ENCODE peak calls at places on chromosome 7, in four cellular contexts. One of them, this sample, is unnamed.

GRCh38 chr7:155298288-155298833 is 683 bp downstream of the INSIG1 start:
- DNase-seq in NCI-H1436: no peak
- DNase-seq in NCI-H2029: no peak
- DNase-seq in mesothelial cell of epicardium: no peak
- DNase-seq in this sample: no peak

GRCh38 chr7:138491612-138492386 is 31.7 kb downstream of the TRIM24 start:
- DNase-seq in NCI-H1436: no peak
- DNase-seq in NCI-H2029: peak
- DNase-seq in mesothelial cell of epicardium: no peak
- DNase-seq in this sample: no peak

GRCh38 chr7:135620447-135620846 is 41.9 kb upstream of the STMP1 start:
- DNase-seq in NCI-H1436: no peak
- DNase-seq in NCI-H2029: no peak
- DNase-seq in mesothelial cell of epicardium: no peak
- DNase-seq in this sample: no peak

GRCh38 chr7:18815261-18815840 is 302.1 kb downstream of the TWIST1 start:
- DNase-seq in NCI-H1436: no peak
- DNase-seq in NCI-H2029: no peak
- DNase-seq in mesothelial cell of epicardium: no peak
- DNase-seq in this sample: no peak

GRCh38 chr7:155741805-155742204 is 70.5 kb downstream of the SHH start:
- DNase-seq in NCI-H1436: no peak
- DNase-seq in NCI-H2029: no peak
- DNase-seq in mesothelial cell of epicardium: no peak
- DNase-seq in this sample: no peak

GRCh38 chr7:151381083-151381332 is 28.8 kb downstream of the WDR86 start:
- DNase-seq in NCI-H1436: no peak
- DNase-seq in NCI-H2029: no peak
- DNase-seq in mesothelial cell of epicardium: no peak
- DNase-seq in this sample: no peak

GRCh38 chr7:364536-364935 is 74.6 kb downstream of the FOXL3 start:
- DNase-seq in NCI-H1436: no peak
- DNase-seq in NCI-H2029: no peak
- DNase-seq in mesothelial cell of epicardium: no peak
- DNase-seq in this sample: no peak

GRCh38 chr7:151462306-151462779 is 22.4 kb upstream of the CRYGN start:
- DNase-seq in NCI-H1436: no peak
- DNase-seq in NCI-H2029: no peak
- DNase-seq in mesothelial cell of epicardium: no peak
- DNase-seq in this sample: no peak

GRCh38 chr7:155844019-155844453 is 31.8 kb upstream of the SHH start:
- DNase-seq in NCI-H1436: no peak
- DNase-seq in NCI-H2029: no peak
- DNase-seq in mesothelial cell of epicardium: no peak
- DNase-seq in this sample: no peak

GRCh38 chr7:142760071-142760642 is 10.6 kb upstream of the PRSS2 start:
- DNase-seq in NCI-H1436: no peak
- DNase-seq in NCI-H2029: no peak
- DNase-seq in mesothelial cell of epicardium: no peak
- DNase-seq in this sample: peak

GRCh38 chr7:31492086-31492485 is 21.8 kb upstream of the ITPRID1 start:
- DNase-seq in NCI-H1436: no peak
- DNase-seq in NCI-H2029: no peak
- DNase-seq in mesothelial cell of epicardium: no peak
- DNase-seq in this sample: no peak

GRCh38 chr7:99457646-99458493 is 8.1 kb downstream of the ATP5MF start:
- DNase-seq in NCI-H1436: no peak
- DNase-seq in NCI-H2029: no peak
- DNase-seq in mesothelial cell of epicardium: no peak
- DNase-seq in this sample: no peak

GRCh38 chr7:150367187-150367510 is 1.5 kb upstream of the REPIN1 start:
- DNase-seq in NCI-H1436: no peak
- DNase-seq in NCI-H2029: peak
- DNase-seq in mesothelial cell of epicardium: no peak
- DNase-seq in this sample: no peak

GRCh38 chr7:55309040-55309991 is 55.8 kb upstream of the LANCL2 start:
- DNase-seq in NCI-H1436: no peak
- DNase-seq in NCI-H2029: no peak
- DNase-seq in mesothelial cell of epicardium: no peak
- DNase-seq in this sample: no peak

GRCh38 chr7:23373151-23374004 is 74.2 kb downstream of the MALSU1 start:
- DNase-seq in NCI-H1436: no peak
- DNase-seq in NCI-H2029: peak
- DNase-seq in mesothelial cell of epicardium: no peak
- DNase-seq in this sample: no peak

GRCh38 chr7:12715372-12716133 is 28.1 kb downstream of the ARL4A start:
- DNase-seq in NCI-H1436: no peak
- DNase-seq in NCI-H2029: no peak
- DNase-seq in mesothelial cell of epicardium: no peak
- DNase-seq in this sample: no peak

GRCh38 chr7:107201795-107202450 is 33.1 kb downstream of the HBP1 start:
- DNase-seq in NCI-H1436: peak
- DNase-seq in NCI-H2029: peak
- DNase-seq in mesothelial cell of epicardium: no peak
- DNase-seq in this sample: no peak

GRCh38 chr7:136399378-136399777 is 422.2 kb upstream of the MTPN start:
- DNase-seq in NCI-H1436: no peak
- DNase-seq in NCI-H2029: no peak
- DNase-seq in mesothelial cell of epicardium: no peak
- DNase-seq in this sample: no peak

GRCh38 chr7:66894463-66895080 is 26.5 kb upstream of the TMEM248 start:
- DNase-seq in NCI-H1436: no peak
- DNase-seq in NCI-H2029: no peak
- DNase-seq in mesothelial cell of epicardium: no peak
- DNase-seq in this sample: no peak

GRCh38 chr7:43761382-43761781 is 2.9 kb downstream of the BLVRA start:
- DNase-seq in NCI-H1436: no peak
- DNase-seq in NCI-H2029: no peak
- DNase-seq in mesothelial cell of epicardium: no peak
- DNase-seq in this sample: no peak

GRCh38 chr7:40298421-40298820 is 163.6 kb downstream of the SUGCT start:
- DNase-seq in NCI-H1436: no peak
- DNase-seq in NCI-H2029: no peak
- DNase-seq in mesothelial cell of epicardium: no peak
- DNase-seq in this sample: no peak

GRCh38 chr7:2803342-2803692 is 40.8 kb downstream of the GNA12 start:
- DNase-seq in NCI-H1436: no peak
- DNase-seq in NCI-H2029: no peak
- DNase-seq in mesothelial cell of epicardium: no peak
- DNase-seq in this sample: no peak

GRCh38 chr7:127792528-127793342 is 140.7 kb downstream of the SND1 start:
- DNase-seq in NCI-H1436: peak
- DNase-seq in NCI-H2029: peak
- DNase-seq in mesothelial cell of epicardium: no peak
- DNase-seq in this sample: no peak

GRCh38 chr7:80950550-80950967 is 31.7 kb upstream of the SEMA3C start:
- DNase-seq in NCI-H1436: no peak
- DNase-seq in NCI-H2029: no peak
- DNase-seq in mesothelial cell of epicardium: no peak
- DNase-seq in this sample: no peak

GRCh38 chr7:74372511-74373111 is 81.1 kb upstream of the GTF2IRD1 start:
- DNase-seq in NCI-H1436: no peak
- DNase-seq in NCI-H2029: peak
- DNase-seq in mesothelial cell of epicardium: no peak
- DNase-seq in this sample: no peak

This sample was measured in NCI-H187 treated with DMSO at 0.1 percent for 48 hours.